ENCODE peak calls at places on chromosomes 6 and 20, in eight cellular contexts. B is IMR-90, X is sigmoid colon, E is AG04450, I is left ventricle myocardium inferior, Z is cardiac muscle cell, W is skeletal muscle cell, G is stomach. D is an unnamed sample.

GRCh38 chr20:53786445-53787267 is 193.0 kb upstream of the ZNF217 start:
- DNase-seq in I (no peak), W (no peak), B (no peak), E (no peak), X (no peak), Z (no peak), G (no peak), D (no peak)

GRCh38 chr20:8045946-8046345 is 26.4 kb upstream of the TMX4 start:
- DNase-seq in G (no peak), B (no peak), I (no peak), W (no peak), Z (no peak), X (no peak), E (no peak), D (no peak)

GRCh38 chr20:34891166-34892062 is 15.0 kb downstream of the ACSS2 start:
- DNase-seq in E (no peak), I (no peak), G (no peak), X (no peak), B (peak), Z (no peak), W (no peak), D (no peak)

GRCh38 chr6:28982476-28983266 is 22.4 kb downstream of the ZNF311 start:
- DNase-seq in Z (peak), G (no peak), W (no peak), I (no peak), B (peak), X (no peak), E (no peak), D (peak)

GRCh38 chr20:45833883-45834796 is 541 bp downstream of the SNX21 start:
- DNase-seq in G (peak), B (peak), E (no peak), Z (peak), I (peak), W (no peak), X (peak), D (no peak)

GRCh38 chr6:42569102-42570028 is 5.5 kb downstream of the UBR2 start:
- DNase-seq in X (no peak), B (peak), Z (no peak), I (no peak), E (peak), W (peak), G (no peak), D (peak)

GRCh38 chr6:7914991-7915789 is 4.6 kb upstream of the TXNDC5 start:
- DNase-seq in W (peak), X (peak), Z (no peak), B (peak), G (no peak), E (no peak), I (peak), D (peak)

GRCh38 chr6:150599199-150600002 is at the start of gene PLEKHG1:
- DNase-seq in I (peak), X (peak), W (no peak), G (peak), E (no peak), Z (peak), B (no peak), D (peak)

GRCh38 chr20:48695738-48696137 is 132.1 kb downstream of the PREX1 start:
- DNase-seq in G (no peak), E (no peak), W (no peak), B (no peak), Z (no peak), I (no peak), X (no peak), D (no peak)

GRCh38 chr6:164108869-164109769 is 694.6 kb downstream of the QKI start:
- DNase-seq in X (peak), B (no peak), Z (no peak), G (no peak), I (peak), E (no peak), W (peak), D (no peak)

DNA sequence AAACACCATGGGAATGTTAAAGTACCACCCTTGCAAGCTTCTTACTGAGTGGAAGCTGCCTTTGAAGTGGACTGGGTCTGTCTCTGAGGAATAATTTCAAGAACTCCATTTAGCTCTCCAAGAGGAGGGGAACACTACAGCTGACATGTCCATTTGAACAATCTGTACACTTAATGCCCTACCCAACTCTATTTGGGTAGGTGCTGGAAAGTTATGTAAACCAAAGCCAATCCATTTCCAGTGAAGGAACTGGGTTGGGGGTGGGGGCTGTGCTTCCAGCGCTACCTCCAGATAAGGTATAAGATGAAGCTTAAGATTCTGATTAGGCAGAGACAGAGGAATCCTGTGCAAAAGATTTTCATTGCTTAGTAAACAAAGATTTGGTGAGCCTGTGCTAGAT is 122.0 kb downstream of the TCP11 start:
- DNase-seq in W (no peak), Z (no peak), I (no peak), B (no peak), E (no peak), X (no peak), G (no peak), D (no peak)
- H3K4me3 ChIP-seq in W (peak), Z (no peak), I (peak), B (no peak), E (no peak), X (peak), G (peak), D (no peak)

DNA sequence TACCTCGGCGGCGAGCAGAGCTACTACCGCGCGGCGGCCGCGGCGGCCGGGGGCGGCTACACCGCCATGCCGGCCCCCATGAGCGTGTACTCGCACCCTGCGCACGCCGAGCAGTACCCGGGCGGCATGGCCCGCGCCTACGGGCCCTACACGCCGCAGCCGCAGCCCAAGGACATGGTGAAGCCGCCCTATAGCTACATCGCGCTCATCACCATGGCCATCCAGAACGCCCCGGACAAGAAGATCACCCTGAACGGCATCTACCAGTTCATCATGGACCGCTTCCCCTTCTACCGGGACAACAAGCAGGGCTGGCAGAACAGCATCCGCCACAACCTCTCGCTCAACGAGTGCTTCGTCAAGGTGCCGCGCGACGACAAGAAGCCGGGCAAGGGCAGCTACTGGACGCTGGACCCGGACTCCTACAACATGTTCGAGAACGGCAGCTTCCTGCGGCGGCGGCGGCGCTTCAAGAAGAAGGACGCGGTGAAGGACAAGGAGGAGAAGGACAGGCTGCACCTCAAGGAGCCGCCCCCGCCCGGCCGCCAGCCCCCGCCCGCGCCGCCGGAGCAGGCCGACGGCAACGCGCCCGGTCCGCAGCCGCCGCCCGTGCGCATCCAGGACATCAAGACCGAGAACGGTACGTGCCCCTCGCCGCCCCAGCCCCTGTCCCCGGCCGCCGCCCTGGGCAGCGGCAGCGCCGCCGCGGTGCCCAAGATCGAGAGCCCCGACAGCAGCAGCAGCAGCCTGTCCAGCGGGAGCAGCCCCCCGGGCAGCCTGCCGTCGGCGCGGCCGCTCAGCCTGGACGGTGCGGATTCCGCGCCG is 994 bp downstream of the FOXC1 start:
- DNase-seq in G (no peak), Z (no peak), X (peak), E (no peak), W (no peak), B (peak), I (no peak), D (no peak)
- H3K4me3 ChIP-seq in G (peak), Z (peak), X (peak), E (peak), W (peak), B (peak), I (peak), D (no peak)

GRCh38 chr6:41371461-41371991 is 36.1 kb downstream of the NCR2 start:
- DNase-seq in E (peak), B (peak), W (peak), G (peak), Z (peak), I (peak), X (peak), D (no peak)
- H3K4me3 ChIP-seq in E (peak), B (no peak), W (peak), G (peak), Z (peak), I (peak), X (no peak), D (no peak)

DNA sequence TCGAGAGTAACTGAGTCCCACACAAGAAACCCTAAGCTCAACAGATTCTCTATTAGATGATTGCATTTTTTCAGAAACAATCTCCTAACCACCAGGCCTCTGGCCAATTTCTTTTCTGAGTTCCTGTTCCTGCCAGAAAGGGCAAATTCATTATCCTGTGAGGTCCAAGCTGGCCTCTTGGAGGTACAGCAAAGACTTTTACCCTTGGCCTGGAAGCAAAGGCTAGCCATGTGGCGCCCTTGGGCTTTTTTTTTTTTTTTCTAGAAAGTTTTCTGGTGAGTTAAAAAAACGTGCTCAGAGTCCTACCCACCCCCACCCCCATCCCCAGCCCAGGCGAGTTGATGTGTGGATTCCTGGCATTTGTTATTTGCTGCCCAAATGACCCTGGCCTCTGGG is 59.0 kb upstream of the EEF1A1 start:
- DNase-seq in I (no peak), G (peak), B (peak), X (no peak), Z (no peak), E (peak), W (peak), D (no peak)
- H3K4me3 ChIP-seq in I (peak), G (peak), B (no peak), X (no peak), Z (no peak), E (no peak), W (peak), D (no peak)

GRCh38 chr20:62550087-62550565 is 74.3 kb upstream of the GATA5 start:
- DNase-seq in Z (peak), X (peak), I (peak), E (no peak), B (no peak), W (no peak), G (no peak), D (no peak)

GRCh38 chr20:62547364-62547763 is 71.6 kb upstream of the GATA5 start:
- DNase-seq in I (no peak), W (no peak), G (no peak), X (no peak), B (no peak), Z (no peak), E (no peak), D (no peak)

GRCh38 chr20:62549029-62549428 is 73.2 kb upstream of the GATA5 start:
- DNase-seq in W (no peak), Z (no peak), G (no peak), E (no peak), X (no peak), B (no peak), I (no peak), D (no peak)

GRCh38 chr20:62549499-62550086 is 73.8 kb upstream of the GATA5 start:
- DNase-seq in X (peak), B (no peak), I (peak), Z (no peak), W (no peak), G (no peak), E (no peak), D (no peak)

GRCh38 chr20:62548483-62548882 is 72.7 kb upstream of the GATA5 start:
- DNase-seq in E (no peak), X (no peak), B (no peak), I (no peak), W (no peak), G (no peak), Z (no peak), D (no peak)
- H3K4me3 ChIP-seq in E (no peak), X (no peak), B (no peak), I (no peak), W (no peak), G (no peak), Z (no peak), D (no peak)

DNA sequence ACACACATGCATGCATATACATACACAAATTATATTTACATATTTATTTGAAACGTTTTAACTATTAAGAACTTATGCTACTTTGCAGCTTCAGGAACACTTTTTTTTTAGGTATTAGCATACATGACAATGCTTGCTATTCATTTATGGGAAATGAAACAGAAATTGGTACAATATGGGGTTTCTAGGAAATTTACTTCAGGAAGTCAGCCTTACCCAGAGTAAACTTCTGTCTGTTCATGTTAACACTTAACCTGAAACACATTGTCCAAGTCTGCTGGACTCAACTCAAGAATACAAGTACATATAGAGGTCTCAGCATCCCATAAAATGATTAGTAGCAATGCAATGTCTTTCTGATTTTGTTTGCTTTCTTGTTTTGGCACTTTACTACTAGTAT is 145.6 kb downstream of the RPS12 start:
- DNase-seq in B (no peak), Z (no peak), E (no peak), X (no peak), I (no peak), G (no peak), W (no peak), D (no peak)
- H3K4me3 ChIP-seq in B (no peak), Z (no peak), E (no peak), X (no peak), I (no peak), G (no peak), W (no peak), D (no peak)

GRCh38 chr20:11919046-11919445 is 1.4 kb downstream of the BTBD3 start:
- DNase-seq in E (no peak), X (no peak), B (peak), I (peak), W (peak), Z (no peak), G (peak), D (no peak)

GRCh38 chr20:11918280-11918952 is 723 bp downstream of the BTBD3 start:
- DNase-seq in E (no peak), Z (no peak), B (no peak), G (no peak), W (no peak), I (no peak), X (no peak), D (no peak)

GRCh38 chr20:11920083-11920482 is 2.4 kb downstream of the BTBD3 start:
- DNase-seq in E (no peak), X (no peak), I (no peak), B (no peak), Z (no peak), G (no peak), W (no peak), D (no peak)

GRCh38 chr20:11921326-11921725 is 3.6 kb downstream of the BTBD3 start:
- DNase-seq in G (no peak), Z (no peak), W (no peak), B (no peak), X (no peak), E (no peak), I (no peak), D (no peak)

GRCh38 chr20:11919571-11919970 is 1.9 kb downstream of the BTBD3 start:
- DNase-seq in E (no peak), W (no peak), G (no peak), X (no peak), B (no peak), Z (no peak), I (no peak), D (no peak)
- H3K4me3 ChIP-seq in E (peak), W (peak), G (peak), X (no peak), B (peak), Z (no peak), I (peak), D (no peak)

GRCh38 chr20:61352381-61353260 is 100.6 kb downstream of the CDH4 start:
- DNase-seq in I (no peak), E (no peak), B (no peak), Z (no peak), X (no peak), W (no peak), G (no peak), D (no peak)
- H3K4me3 ChIP-seq in I (no peak), E (no peak), B (no peak), Z (no peak), X (no peak), W (no peak), G (no peak), D (no peak)

D was measured in Karpas-422.